ENCODE peak calls at places on chromosomes 5 and 9, in nine cellular contexts. One of them, this sample, is unnamed.

GRCh38 chr5:1686066-1686802 is 113.4 kb downstream of the MRPL36 start:
- DNase-seq in NCI-H345: no peak
- DNase-seq in stimulated activated CD4-positive, alpha-beta T cell treated with anti-CD3 and anti-CD28 coated beads, Interleukin-15, amount 100 ng/mL, for 24 hours: no peak
- DNase-seq in left colon: no peak
- DNase-seq in ovary: no peak
- DNase-seq in fibroblast of mammary gland: no peak
- DNase-seq in fibroblast of the conjunctiva: no peak
- DNase-seq in KBM-7: no peak
- DNase-seq in SW 1271: no peak
- DNase-seq in this sample: no peak

GRCh38 chr9:71210326-71210725 is 88.9 kb upstream of the TRPM3 start:
- DNase-seq in fibroblast of mammary gland: no peak
- DNase-seq in KBM-7: no peak
- DNase-seq in stimulated activated CD4-positive, alpha-beta T cell treated with anti-CD3 and anti-CD28 coated beads, Interleukin-15, amount 100 ng/mL, for 24 hours: no peak
- DNase-seq in left colon: no peak
- DNase-seq in SW 1271: no peak
- DNase-seq in NCI-H345: no peak
- DNase-seq in ovary: no peak
- DNase-seq in fibroblast of the conjunctiva: no peak
- DNase-seq in this sample: no peak

GRCh38 chr5:56279979-56280378 is 46.8 kb upstream of the ANKRD55 start:
- DNase-seq in fibroblast of the conjunctiva: peak
- DNase-seq in ovary: no peak
- DNase-seq in SW 1271: no peak
- DNase-seq in fibroblast of mammary gland: peak
- DNase-seq in stimulated activated CD4-positive, alpha-beta T cell treated with anti-CD3 and anti-CD28 coated beads, Interleukin-15, amount 100 ng/mL, for 24 hours: no peak
- DNase-seq in left colon: no peak
- DNase-seq in NCI-H345: no peak
- DNase-seq in KBM-7: no peak
- DNase-seq in this sample: no peak

GRCh38 chr5:42614509-42614908 is 142.1 kb upstream of the CCDC152 start:
- DNase-seq in SW 1271: no peak
- DNase-seq in left colon: no peak
- DNase-seq in NCI-H345: no peak
- DNase-seq in fibroblast of mammary gland: peak
- DNase-seq in ovary: no peak
- DNase-seq in KBM-7: no peak
- DNase-seq in fibroblast of the conjunctiva: no peak
- DNase-seq in stimulated activated CD4-positive, alpha-beta T cell treated with anti-CD3 and anti-CD28 coated beads, Interleukin-15, amount 100 ng/mL, for 24 hours: no peak
- DNase-seq in this sample: no peak

GRCh38 chr9:87675466-87675865 is 50.5 kb upstream of the CTSL start:
- DNase-seq in KBM-7: no peak
- DNase-seq in NCI-H345: peak
- DNase-seq in SW 1271: no peak
- DNase-seq in left colon: no peak
- DNase-seq in fibroblast of mammary gland: no peak
- DNase-seq in stimulated activated CD4-positive, alpha-beta T cell treated with anti-CD3 and anti-CD28 coated beads, Interleukin-15, amount 100 ng/mL, for 24 hours: no peak
- DNase-seq in ovary: no peak
- DNase-seq in fibroblast of the conjunctiva: no peak
- DNase-seq in this sample: no peak

GRCh38 chr9:80995759-80996158 is 693.6 kb downstream of the TLE1 start:
- DNase-seq in left colon: no peak
- DNase-seq in stimulated activated CD4-positive, alpha-beta T cell treated with anti-CD3 and anti-CD28 coated beads, Interleukin-15, amount 100 ng/mL, for 24 hours: no peak
- DNase-seq in fibroblast of the conjunctiva: no peak
- DNase-seq in NCI-H345: no peak
- DNase-seq in KBM-7: no peak
- DNase-seq in fibroblast of mammary gland: peak
- DNase-seq in SW 1271: no peak
- DNase-seq in ovary: no peak
- DNase-seq in this sample: no peak

GRCh38 chr5:2602451-2603045 is 148.9 kb downstream of the IRX2 start:
- DNase-seq in left colon: no peak
- DNase-seq in NCI-H345: no peak
- DNase-seq in fibroblast of the conjunctiva: no peak
- DNase-seq in SW 1271: no peak
- DNase-seq in fibroblast of mammary gland: no peak
- DNase-seq in ovary: no peak
- DNase-seq in stimulated activated CD4-positive, alpha-beta T cell treated with anti-CD3 and anti-CD28 coated beads, Interleukin-15, amount 100 ng/mL, for 24 hours: no peak
- DNase-seq in KBM-7: no peak
- DNase-seq in this sample: no peak

GRCh38 chr5:80569086-80569960 is 757 bp downstream of the ANKRD34B start:
- DNase-seq in fibroblast of mammary gland: no peak
- DNase-seq in NCI-H345: no peak
- DNase-seq in KBM-7: no peak
- DNase-seq in SW 1271: no peak
- DNase-seq in ovary: no peak
- DNase-seq in fibroblast of the conjunctiva: no peak
- DNase-seq in stimulated activated CD4-positive, alpha-beta T cell treated with anti-CD3 and anti-CD28 coated beads, Interleukin-15, amount 100 ng/mL, for 24 hours: peak
- DNase-seq in left colon: no peak
- DNase-seq in this sample: peak

GRCh38 chr9:751137-752051 is 90.1 kb upstream of the DMRT1 start:
- DNase-seq in KBM-7: peak
- DNase-seq in fibroblast of the conjunctiva: no peak
- DNase-seq in stimulated activated CD4-positive, alpha-beta T cell treated with anti-CD3 and anti-CD28 coated beads, Interleukin-15, amount 100 ng/mL, for 24 hours: peak
- DNase-seq in NCI-H345: no peak
- DNase-seq in fibroblast of mammary gland: peak
- DNase-seq in SW 1271: no peak
- DNase-seq in left colon: no peak
- DNase-seq in ovary: no peak
- DNase-seq in this sample: peak

GRCh38 chr5:100188778-100189177 is 346.4 kb upstream of the FAM174A start:
- DNase-seq in SW 1271: no peak
- DNase-seq in KBM-7: no peak
- DNase-seq in fibroblast of the conjunctiva: no peak
- DNase-seq in left colon: no peak
- DNase-seq in fibroblast of mammary gland: no peak
- DNase-seq in ovary: no peak
- DNase-seq in stimulated activated CD4-positive, alpha-beta T cell treated with anti-CD3 and anti-CD28 coated beads, Interleukin-15, amount 100 ng/mL, for 24 hours: no peak
- DNase-seq in NCI-H345: no peak
- DNase-seq in this sample: no peak

GRCh38 chr9:137428841-137429545 is 5.8 kb downstream of the NOXA1 start:
- DNase-seq in left colon: no peak
- DNase-seq in fibroblast of mammary gland: no peak
- DNase-seq in stimulated activated CD4-positive, alpha-beta T cell treated with anti-CD3 and anti-CD28 coated beads, Interleukin-15, amount 100 ng/mL, for 24 hours: no peak
- DNase-seq in KBM-7: no peak
- DNase-seq in ovary: no peak
- DNase-seq in NCI-H345: no peak
- DNase-seq in fibroblast of the conjunctiva: no peak
- DNase-seq in SW 1271: no peak
- DNase-seq in this sample: no peak

GRCh38 chr9:74132986-74133385 is 364.1 kb upstream of the RORB start:
- DNase-seq in SW 1271: no peak
- DNase-seq in stimulated activated CD4-positive, alpha-beta T cell treated with anti-CD3 and anti-CD28 coated beads, Interleukin-15, amount 100 ng/mL, for 24 hours: no peak
- DNase-seq in NCI-H345: no peak
- DNase-seq in left colon: no peak
- DNase-seq in fibroblast of mammary gland: no peak
- DNase-seq in fibroblast of the conjunctiva: no peak
- DNase-seq in KBM-7: no peak
- DNase-seq in ovary: no peak
- DNase-seq in this sample: no peak

GRCh38 chr5:127909078-127909477 is 174.5 kb upstream of the SLC12A2 start:
- DNase-seq in NCI-H345: no peak
- DNase-seq in stimulated activated CD4-positive, alpha-beta T cell treated with anti-CD3 and anti-CD28 coated beads, Interleukin-15, amount 100 ng/mL, for 24 hours: no peak
- DNase-seq in fibroblast of mammary gland: peak
- DNase-seq in fibroblast of the conjunctiva: peak
- DNase-seq in SW 1271: no peak
- DNase-seq in ovary: no peak
- DNase-seq in KBM-7: peak
- DNase-seq in left colon: peak
- DNase-seq in this sample: peak